ENCODE peak calls at places on chromosomes 11 and 22, in five cellular contexts. Z is CD8-positive, alpha-beta memory T cell; Y is upper lobe of right lung; C is neural progenitor cell; G is foreskin keratinocyte. A is an unnamed sample.

GRCh38 chr11:93844568-93844967 is 5.8 kb downstream of the VSTM5 start:
- DNase-seq in Z (no peak), Y (no peak), C (no peak), G (peak; percentile 54), A (peak; percentile 49)

GRCh38 chr11:29009426-29009825 is 901.2 kb downstream of the METTL15 start:
- DNase-seq in Z (no peak), Y (no peak), C (no peak), G (no peak), A (no peak)

GRCh38 chr11:76999597-76999996 is 34.6 kb upstream of the B3GNT6 start:
- DNase-seq in Z (no peak), Y (no peak), C (no peak), G (no peak), A (no peak)

GRCh38 chr22:40635008-40635939 is 1.2 kb downstream of the MRTFA start:
- DNase-seq in Z (no peak), Y (no peak), C (no peak), G (no peak), A (no peak)

GRCh38 chr11:35500744-35501143 is 24.7 kb downstream of the PAMR1 start:
- DNase-seq in Z (no peak), Y (no peak), C (no peak), G (no peak), A (no peak)

GRCh38 chr11:79076526-79077115 is 364.2 kb downstream of the TENM4 start:
- DNase-seq in Z (no peak), Y (no peak), C (peak; percentile 57), G (no peak), A (no peak)

GRCh38 chr11:112525270-112525669 is 264.6 kb upstream of the PLET1 start:
- DNase-seq in Z (no peak), Y (no peak), C (no peak), G (peak; percentile 67), A (no peak)

GRCh38 chr11:44263711-44264110 is 46.2 kb downstream of the ALX4 start:
- DNase-seq in Z (no peak), Y (no peak), C (no peak), G (no peak), A (no peak)

GRCh38 chr11:46247090-46247489 is 30.4 kb upstream of the CREB3L1 start:
- DNase-seq in Z (no peak), Y (no peak), C (no peak), G (no peak), A (no peak)

GRCh38 chr11:13463779-13464290 is 813 bp upstream of the BTBD10 start:
- DNase-seq in Z (no peak), Y (no peak), C (peak; percentile 52), G (no peak), A (no peak)

GRCh38 chr11:118224512-118225180 is at the start of gene JAML:
- DNase-seq in Z (peak; percentile 84), Y (no peak), C (no peak), G (no peak), A (no peak)

GRCh38 chr22:45271667-45272188 is 13.0 kb upstream of the UPK3A start:
- DNase-seq in Z (no peak), Y (no peak), C (no peak), G (no peak), A (peak; percentile 83)

GRCh38 chr11:122893131-122893530 is 10.6 kb downstream of the JHY start:
- DNase-seq in Z (no peak), Y (no peak), C (no peak), G (peak; percentile 55), A (no peak)

GRCh38 chr11:36953986-36954385 is 355.9 kb upstream of the RAG2 start:
- DNase-seq in Z (no peak), Y (no peak), C (no peak), G (peak; percentile 39), A (no peak)

GRCh38 chr11:131694526-131695424 is 324.4 kb downstream of the NTM start:
- DNase-seq in Z (no peak), Y (peak; percentile 90), C (peak; percentile 88), G (peak; percentile 73), A (peak; percentile 44)

GRCh38 chr11:60875856-60876485 is 8.6 kb downstream of the ZP1 start:
- DNase-seq in Z (no peak), Y (peak; percentile 36), C (no peak), G (no peak), A (no peak)

GRCh38 chr22:46619240-46619829 is 851 bp upstream of the GRAMD4 start:
- DNase-seq in Z (no peak), Y (no peak), C (no peak), G (no peak), A (no peak)

GRCh38 chr11:126084608-126084912 is 21.9 kb upstream of the CDON start:
- DNase-seq in Z (no peak), Y (no peak), C (no peak), G (no peak), A (no peak)

GRCh38 chr11:9076661-9077060 is 14.7 kb downstream of the SCUBE2 start:
- DNase-seq in Z (no peak), Y (no peak), C (no peak), G (peak; percentile 97), A (no peak)

GRCh38 chr22:25880524-25880923 is 138.5 kb downstream of the MYO18B start:
- DNase-seq in Z (no peak), Y (no peak), C (no peak), G (no peak), A (no peak)

GRCh38 chr11:119532551-119532950 is 109.6 kb upstream of the THY1 start:
- DNase-seq in Z (no peak), Y (no peak), C (no peak), G (no peak), A (no peak)

GRCh38 chr11:10456519-10456918 is 1.5 kb downstream of the AMPD3 start:
- DNase-seq in Z (no peak), Y (no peak), C (peak; percentile 40), G (no peak), A (peak; percentile 52)

GRCh38 chr11:10623797-10624761 is 55.6 kb upstream of the LYVE1 start:
- DNase-seq in Z (no peak), Y (peak; percentile 86), C (no peak), G (no peak), A (peak; percentile 50)

GRCh38 chr11:7577883-7578242 is 64.1 kb downstream of the PPFIBP2 start:
- DNase-seq in Z (no peak), Y (no peak), C (no peak), G (peak; percentile 48), A (no peak)

GRCh38 chr11:1547467-1548098 is 24.5 kb downstream of the DUSP8 start:
- DNase-seq in Z (no peak), Y (no peak), C (no peak), G (no peak), A (peak; percentile 17)

GRCh38 chr11:2993000-2993330 is 836 bp upstream of the NAP1L4 start:
- DNase-seq in Z (no peak), Y (no peak), C (no peak), G (no peak), A (no peak)

GRCh38 chr11:112451250-112451649 is 190.6 kb upstream of the PLET1 start:
- DNase-seq in Z (no peak), Y (no peak), C (no peak), G (no peak), A (no peak)

GRCh38 chr11:72493426-72494108 is 59.2 kb upstream of the CLPB start:
- DNase-seq in Z (no peak), Y (no peak), C (peak; percentile 33), G (no peak), A (peak; percentile 62)

GRCh38 chr11:124762077-124762623 is at the start of gene ESAM:
- DNase-seq in Z (peak; percentile 60), Y (peak; percentile 90), C (peak; percentile 72), G (no peak), A (no peak)

GRCh38 chr11:92838655-92839334 is 130.7 kb upstream of the MTNR1B start:
- DNase-seq in Z (no peak), Y (no peak), C (peak; percentile 56), G (no peak), A (peak; percentile 70)

GRCh38 chr22:45235101-45235777 is 5.5 kb downstream of the KIAA0930 start:
- DNase-seq in Z (no peak), Y (no peak), C (no peak), G (no peak), A (no peak)

GRCh38 chr22:49052560-49052959 is 775.1 kb downstream of the BRD1 start:
- DNase-seq in Z (no peak), Y (no peak), C (no peak), G (no peak), A (no peak)

GRCh38 chr22:36469094-36469710 is 12.2 kb downstream of the TXN2 start:
- DNase-seq in Z (no peak), Y (no peak), C (no peak), G (no peak), A (no peak)

GRCh38 chr11:38791346-38791961 is 2193.4 kb upstream of the RAG2 start:
- DNase-seq in Z (no peak), Y (no peak), C (peak; percentile 87), G (peak; percentile 44), A (peak; percentile 60)

GRCh38 chr11:46281374-46281831 is 3.9 kb downstream of the CREB3L1 start:
- DNase-seq in Z (no peak), Y (no peak), C (peak; percentile 59), G (no peak), A (peak; percentile 53)

GRCh38 chr22:24169439-24170058 is 11.7 kb upstream of the SUSD2 start:
- DNase-seq in Z (peak; percentile 39), Y (no peak), C (no peak), G (no peak), A (no peak)
- H3K27ac ChIP-seq in Z (no peak overlapping the region), Y (no peak overlapping the region), C (no peak overlapping the region), G (no peak overlapping the region), A (no peak overlapping the region)

GRCh38 chr22:42994917-42995562 is 19.9 kb downstream of the PACSIN2 start:
- DNase-seq in Z (no peak), Y (no peak), C (no peak), G (peak; percentile 79), A (no peak)

GRCh38 chr22:42996646-42997365 is 18.1 kb downstream of the PACSIN2 start:
- DNase-seq in Z (no peak), Y (no peak), C (no peak), G (no peak), A (no peak)

GRCh38 chr22:43000441-43001175 is 14.3 kb downstream of the PACSIN2 start:
- DNase-seq in Z (no peak), Y (no peak), C (no peak), G (no peak), A (no peak)

GRCh38 chr22:42994276-42994916 is 20.6 kb downstream of the PACSIN2 start:
- DNase-seq in Z (no peak), Y (no peak), C (no peak), G (no peak), A (no peak)

DNA sequence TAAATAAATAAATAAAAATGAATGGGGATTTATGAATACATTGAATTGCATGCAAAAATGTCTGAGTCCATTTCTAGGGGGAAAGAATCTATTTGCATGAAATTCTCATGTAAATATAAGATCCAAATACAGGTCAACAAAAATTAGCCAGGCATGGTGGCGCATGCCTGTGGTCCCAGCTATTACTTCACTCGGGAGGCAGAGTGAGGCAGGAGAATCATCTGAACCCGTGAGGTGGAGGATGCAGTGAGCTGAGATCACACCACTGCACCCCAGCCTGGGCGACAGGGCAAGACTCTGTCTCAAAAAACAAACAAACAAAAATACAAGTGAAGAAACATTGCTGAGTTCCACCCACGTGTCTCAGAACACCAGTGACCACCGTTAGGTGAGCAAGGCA is 17.4 kb downstream of the PACSIN2 start:
- DNase-seq in Z (no peak), Y (no peak), C (no peak), G (no peak), A (no peak)
- H3K4me1 ChIP-seq in Z (peaks cover 20% of the 10 kb centered on the region), Y (peaks cover 82% of the 10 kb centered on the region), C (peaks cover 12% of the 10 kb centered on the region), G (peaks cover 48% of the 10 kb centered on the region), A (peaks cover 12% of the 10 kb centered on the region)

GRCh38 chr11:75768112-75768908 is at the start of gene DGAT2:
- DNase-seq in Z (peak; percentile 67), Y (peak; percentile 91), C (peak; percentile 88), G (peak; percentile 60), A (peak; percentile 55)
- H3K27ac ChIP-seq in Z (peak within 1 kb of the TSS; percentile 16), Y (peak within 1 kb of the TSS; percentile 71), C (no peak within 1 kb of the TSS), G (peak within 1 kb of the TSS; percentile 90), A (peak within 1 kb of the TSS; percentile 66)

GRCh38 chr22:27135582-27135981 is 478.2 kb downstream of the MIAT start:
- DNase-seq in Z (no peak), Y (no peak), C (no peak), G (peak; percentile 62), A (peak; percentile 52)
- H3K4me1 ChIP-seq in Z (no peaks in the 10 kb centered on the region), Y (no peaks in the 10 kb centered on the region), C (peaks cover 38% of the 10 kb centered on the region), G (peaks cover 17% of the 10 kb centered on the region), A (peaks cover 28% of the 10 kb centered on the region)